ENCODE peak calls at places on chromosomes 13 and 19, in nine cellular contexts. One of them, this sample, is unnamed.

GRCh38 chr19:38514812-38515633 is 81.5 kb downstream of the RYR1 start:
- DNase-seq in CD4-positive, alpha-beta T cell: peak; percentile 62
- DNase-seq in left ventricle myocardium inferior: peak; percentile 42
- DNase-seq in CD8-positive, alpha-beta memory T cell: peak; percentile 69
- DNase-seq in heart left ventricle: peak; percentile 58
- DNase-seq in astrocyte of the spinal cord: peak; percentile 49
- DNase-seq in left cardiac atrium: peak; percentile 70
- DNase-seq in NCI-H510A treated with DMSO at 0.1 percent for 48 hours: peak; percentile 54
- DNase-seq in occipital lobe: peak; percentile 34
- DNase-seq in this sample: no peak

GRCh38 chr13:98199480-98199879 is 22.4 kb upstream of the RNF113B start:
- DNase-seq in CD4-positive, alpha-beta T cell: no peak
- DNase-seq in left ventricle myocardium inferior: no peak
- DNase-seq in CD8-positive, alpha-beta memory T cell: no peak
- DNase-seq in heart left ventricle: no peak
- DNase-seq in astrocyte of the spinal cord: no peak
- DNase-seq in left cardiac atrium: no peak
- DNase-seq in NCI-H510A treated with DMSO at 0.1 percent for 48 hours: peak; percentile 43
- DNase-seq in occipital lobe: no peak
- DNase-seq in this sample: no peak

GRCh38 chr13:80361883-80362327 is 21.0 kb upstream of the SPRY2 start:
- DNase-seq in CD4-positive, alpha-beta T cell: no peak
- DNase-seq in left ventricle myocardium inferior: no peak
- DNase-seq in CD8-positive, alpha-beta memory T cell: no peak
- DNase-seq in heart left ventricle: no peak
- DNase-seq in astrocyte of the spinal cord: no peak
- DNase-seq in left cardiac atrium: no peak
- DNase-seq in NCI-H510A treated with DMSO at 0.1 percent for 48 hours: peak; percentile 14
- DNase-seq in occipital lobe: no peak
- DNase-seq in this sample: no peak

GRCh38 chr13:113980489-113981064 is 6.7 kb upstream of the C13orf46 start:
- DNase-seq in CD4-positive, alpha-beta T cell: no peak
- DNase-seq in left ventricle myocardium inferior: peak; percentile 2
- DNase-seq in CD8-positive, alpha-beta memory T cell: no peak
- DNase-seq in heart left ventricle: peak; percentile 22
- DNase-seq in astrocyte of the spinal cord: no peak
- DNase-seq in left cardiac atrium: peak; percentile 17
- DNase-seq in NCI-H510A treated with DMSO at 0.1 percent for 48 hours: no peak
- DNase-seq in occipital lobe: no peak
- DNase-seq in this sample: no peak

GRCh38 chr13:104008571-104009435 is 942.6 kb upstream of the SLC10A2 start:
- DNase-seq in CD4-positive, alpha-beta T cell: no peak
- DNase-seq in left ventricle myocardium inferior: no peak
- DNase-seq in CD8-positive, alpha-beta memory T cell: no peak
- DNase-seq in heart left ventricle: no peak
- DNase-seq in astrocyte of the spinal cord: peak; percentile 85
- DNase-seq in left cardiac atrium: no peak
- DNase-seq in NCI-H510A treated with DMSO at 0.1 percent for 48 hours: no peak
- DNase-seq in occipital lobe: no peak
- DNase-seq in this sample: no peak

GRCh38 chr19:38562096-38562495 is 55.7 kb downstream of the MAP4K1 start:
- DNase-seq in CD4-positive, alpha-beta T cell: no peak
- DNase-seq in left ventricle myocardium inferior: no peak
- DNase-seq in CD8-positive, alpha-beta memory T cell: no peak
- DNase-seq in heart left ventricle: no peak
- DNase-seq in astrocyte of the spinal cord: no peak
- DNase-seq in left cardiac atrium: no peak
- DNase-seq in NCI-H510A treated with DMSO at 0.1 percent for 48 hours: no peak
- DNase-seq in occipital lobe: no peak
- DNase-seq in this sample: no peak

GRCh38 chr19:49637865-49638350 is 2.0 kb downstream of the RRAS start:
- DNase-seq in CD4-positive, alpha-beta T cell: no peak
- DNase-seq in left ventricle myocardium inferior: peak; percentile 92
- DNase-seq in CD8-positive, alpha-beta memory T cell: no peak
- DNase-seq in heart left ventricle: peak; percentile 95
- DNase-seq in astrocyte of the spinal cord: peak; percentile 65
- DNase-seq in left cardiac atrium: peak; percentile 92
- DNase-seq in NCI-H510A treated with DMSO at 0.1 percent for 48 hours: peak; percentile 13
- DNase-seq in occipital lobe: no peak
- DNase-seq in this sample: peak; percentile 31

GRCh38 chr19:14512420-14512961 is 5.7 kb downstream of the DNAJB1 start:
- DNase-seq in CD4-positive, alpha-beta T cell: no peak
- DNase-seq in left ventricle myocardium inferior: no peak
- DNase-seq in CD8-positive, alpha-beta memory T cell: no peak
- DNase-seq in heart left ventricle: no peak
- DNase-seq in astrocyte of the spinal cord: no peak
- DNase-seq in left cardiac atrium: no peak
- DNase-seq in NCI-H510A treated with DMSO at 0.1 percent for 48 hours: no peak
- DNase-seq in occipital lobe: no peak
- DNase-seq in this sample: no peak

GRCh38 chr13:113387396-113387795 is 23.5 kb upstream of the GRTP1 start:
- DNase-seq in CD4-positive, alpha-beta T cell: no peak
- DNase-seq in left ventricle myocardium inferior: no peak
- DNase-seq in CD8-positive, alpha-beta memory T cell: no peak
- DNase-seq in heart left ventricle: no peak
- DNase-seq in astrocyte of the spinal cord: no peak
- DNase-seq in left cardiac atrium: no peak
- DNase-seq in NCI-H510A treated with DMSO at 0.1 percent for 48 hours: no peak
- DNase-seq in occipital lobe: no peak
- DNase-seq in this sample: no peak

GRCh38 chr19:7863971-7864718 is 10.0 kb downstream of the PRR36 start:
- DNase-seq in CD4-positive, alpha-beta T cell: no peak
- DNase-seq in left ventricle myocardium inferior: no peak
- DNase-seq in CD8-positive, alpha-beta memory T cell: no peak
- DNase-seq in heart left ventricle: no peak
- DNase-seq in astrocyte of the spinal cord: no peak
- DNase-seq in left cardiac atrium: no peak
- DNase-seq in NCI-H510A treated with DMSO at 0.1 percent for 48 hours: no peak
- DNase-seq in occipital lobe: no peak
- DNase-seq in this sample: no peak

GRCh38 chr19:5818594-5818993 is 13.7 kb downstream of the NRTN start:
- DNase-seq in CD4-positive, alpha-beta T cell: no peak
- DNase-seq in left ventricle myocardium inferior: no peak
- DNase-seq in CD8-positive, alpha-beta memory T cell: no peak
- DNase-seq in heart left ventricle: no peak
- DNase-seq in astrocyte of the spinal cord: no peak
- DNase-seq in left cardiac atrium: no peak
- DNase-seq in NCI-H510A treated with DMSO at 0.1 percent for 48 hours: no peak
- DNase-seq in occipital lobe: no peak
- DNase-seq in this sample: no peak

GRCh38 chr19:14337510-14337909 is 43.7 kb upstream of the ADGRE5 start:
- DNase-seq in CD4-positive, alpha-beta T cell: peak; percentile 45
- DNase-seq in left ventricle myocardium inferior: no peak
- DNase-seq in CD8-positive, alpha-beta memory T cell: peak; percentile 31
- DNase-seq in heart left ventricle: no peak
- DNase-seq in astrocyte of the spinal cord: no peak
- DNase-seq in left cardiac atrium: peak; percentile 29
- DNase-seq in NCI-H510A treated with DMSO at 0.1 percent for 48 hours: no peak
- DNase-seq in occipital lobe: no peak
- DNase-seq in this sample: no peak

GRCh38 chr13:81017525-81018152 is 676.7 kb upstream of the SPRY2 start:
- DNase-seq in CD4-positive, alpha-beta T cell: no peak
- DNase-seq in left ventricle myocardium inferior: no peak
- DNase-seq in CD8-positive, alpha-beta memory T cell: no peak
- DNase-seq in heart left ventricle: no peak
- DNase-seq in astrocyte of the spinal cord: peak; percentile 59
- DNase-seq in left cardiac atrium: no peak
- DNase-seq in NCI-H510A treated with DMSO at 0.1 percent for 48 hours: peak; percentile 76
- DNase-seq in occipital lobe: no peak
- DNase-seq in this sample: peak; percentile 2

GRCh38 chr13:67224148-67224846 is 5.8 kb downstream of the PCDH9 start:
- DNase-seq in CD4-positive, alpha-beta T cell: peak; percentile 42
- DNase-seq in left ventricle myocardium inferior: peak; percentile 73
- DNase-seq in CD8-positive, alpha-beta memory T cell: peak; percentile 53
- DNase-seq in heart left ventricle: peak; percentile 74
- DNase-seq in astrocyte of the spinal cord: peak; percentile 89
- DNase-seq in left cardiac atrium: peak; percentile 75
- DNase-seq in NCI-H510A treated with DMSO at 0.1 percent for 48 hours: peak; percentile 69
- DNase-seq in occipital lobe: peak; percentile 64
- DNase-seq in this sample: peak; percentile 37

GRCh38 chr13:39876258-39876657 is 220.8 kb downstream of the COG6 start:
- DNase-seq in CD4-positive, alpha-beta T cell: no peak
- DNase-seq in left ventricle myocardium inferior: no peak
- DNase-seq in CD8-positive, alpha-beta memory T cell: no peak
- DNase-seq in heart left ventricle: no peak
- DNase-seq in astrocyte of the spinal cord: peak; percentile 89
- DNase-seq in left cardiac atrium: no peak
- DNase-seq in NCI-H510A treated with DMSO at 0.1 percent for 48 hours: no peak
- DNase-seq in occipital lobe: no peak
- DNase-seq in this sample: peak; percentile 88

GRCh38 chr13:78700121-78700910 is 41.4 kb upstream of the OBI1 start:
- DNase-seq in CD4-positive, alpha-beta T cell: no peak
- DNase-seq in left ventricle myocardium inferior: no peak
- DNase-seq in CD8-positive, alpha-beta memory T cell: no peak
- DNase-seq in heart left ventricle: no peak
- DNase-seq in astrocyte of the spinal cord: peak; percentile 34
- DNase-seq in left cardiac atrium: no peak
- DNase-seq in NCI-H510A treated with DMSO at 0.1 percent for 48 hours: no peak
- DNase-seq in occipital lobe: no peak
- DNase-seq in this sample: no peak

GRCh38 chr13:27789495-27790303 is 2.6 kb upstream of the GSX1 start:
- DNase-seq in CD4-positive, alpha-beta T cell: no peak
- DNase-seq in left ventricle myocardium inferior: no peak
- DNase-seq in CD8-positive, alpha-beta memory T cell: peak; percentile 10
- DNase-seq in heart left ventricle: no peak
- DNase-seq in astrocyte of the spinal cord: no peak
- DNase-seq in left cardiac atrium: no peak
- DNase-seq in NCI-H510A treated with DMSO at 0.1 percent for 48 hours: no peak
- DNase-seq in occipital lobe: no peak
- DNase-seq in this sample: no peak

GRCh38 chr13:21696865-21697448 is 26.1 kb downstream of the FGF9 start:
- DNase-seq in CD4-positive, alpha-beta T cell: no peak
- DNase-seq in left ventricle myocardium inferior: no peak
- DNase-seq in CD8-positive, alpha-beta memory T cell: no peak
- DNase-seq in heart left ventricle: no peak
- DNase-seq in astrocyte of the spinal cord: no peak
- DNase-seq in left cardiac atrium: no peak
- DNase-seq in NCI-H510A treated with DMSO at 0.1 percent for 48 hours: no peak
- DNase-seq in occipital lobe: no peak
- DNase-seq in this sample: no peak

GRCh38 chr13:49113526-49114286 is 106.4 kb upstream of the MLNR start:
- DNase-seq in CD4-positive, alpha-beta T cell: no peak
- DNase-seq in left ventricle myocardium inferior: no peak
- DNase-seq in CD8-positive, alpha-beta memory T cell: no peak
- DNase-seq in heart left ventricle: no peak
- DNase-seq in astrocyte of the spinal cord: peak; percentile 72
- DNase-seq in left cardiac atrium: no peak
- DNase-seq in NCI-H510A treated with DMSO at 0.1 percent for 48 hours: no peak
- DNase-seq in occipital lobe: no peak
- DNase-seq in this sample: peak; percentile 21

GRCh38 chr13:60645552-60646138 is 248.6 kb downstream of the TDRD3 start:
- DNase-seq in CD4-positive, alpha-beta T cell: no peak
- DNase-seq in left ventricle myocardium inferior: no peak
- DNase-seq in CD8-positive, alpha-beta memory T cell: no peak
- DNase-seq in heart left ventricle: no peak
- DNase-seq in astrocyte of the spinal cord: no peak
- DNase-seq in left cardiac atrium: no peak
- DNase-seq in NCI-H510A treated with DMSO at 0.1 percent for 48 hours: no peak
- DNase-seq in occipital lobe: no peak
- DNase-seq in this sample: no peak

GRCh38 chr19:15788594-15789270 is 1.3 kb downstream of the OR10H5 start:
- DNase-seq in CD4-positive, alpha-beta T cell: no peak
- DNase-seq in left ventricle myocardium inferior: no peak
- DNase-seq in CD8-positive, alpha-beta memory T cell: no peak
- DNase-seq in heart left ventricle: no peak
- DNase-seq in astrocyte of the spinal cord: no peak
- DNase-seq in left cardiac atrium: no peak
- DNase-seq in NCI-H510A treated with DMSO at 0.1 percent for 48 hours: no peak
- DNase-seq in occipital lobe: no peak
- DNase-seq in this sample: no peak

GRCh38 chr13:96519380-96519779 is 429.5 kb downstream of the HS6ST3 start:
- DNase-seq in CD4-positive, alpha-beta T cell: no peak
- DNase-seq in left ventricle myocardium inferior: no peak
- DNase-seq in CD8-positive, alpha-beta memory T cell: no peak
- DNase-seq in heart left ventricle: no peak
- DNase-seq in astrocyte of the spinal cord: no peak
- DNase-seq in left cardiac atrium: no peak
- DNase-seq in NCI-H510A treated with DMSO at 0.1 percent for 48 hours: no peak
- DNase-seq in occipital lobe: no peak
- DNase-seq in this sample: no peak

GRCh38 chr19:51356159-51356801 is 9.9 kb downstream of the ETFB start:
- DNase-seq in CD4-positive, alpha-beta T cell: no peak
- DNase-seq in left ventricle myocardium inferior: no peak
- DNase-seq in CD8-positive, alpha-beta memory T cell: no peak
- DNase-seq in heart left ventricle: no peak
- DNase-seq in astrocyte of the spinal cord: no peak
- DNase-seq in left cardiac atrium: no peak
- DNase-seq in NCI-H510A treated with DMSO at 0.1 percent for 48 hours: no peak
- DNase-seq in occipital lobe: no peak
- DNase-seq in this sample: no peak

GRCh38 chr13:30224732-30225131 is 82.6 kb downstream of the KATNAL1 start:
- DNase-seq in CD4-positive, alpha-beta T cell: no peak
- DNase-seq in left ventricle myocardium inferior: no peak
- DNase-seq in CD8-positive, alpha-beta memory T cell: no peak
- DNase-seq in heart left ventricle: no peak
- DNase-seq in astrocyte of the spinal cord: no peak
- DNase-seq in left cardiac atrium: no peak
- DNase-seq in NCI-H510A treated with DMSO at 0.1 percent for 48 hours: no peak
- DNase-seq in occipital lobe: no peak
- DNase-seq in this sample: peak; percentile 2

GRCh38 chr19:2678043-2678671 is 24.3 kb downstream of the GNG7 start:
- DNase-seq in CD4-positive, alpha-beta T cell: no peak
- DNase-seq in left ventricle myocardium inferior: no peak
- DNase-seq in CD8-positive, alpha-beta memory T cell: no peak
- DNase-seq in heart left ventricle: no peak
- DNase-seq in astrocyte of the spinal cord: no peak
- DNase-seq in left cardiac atrium: no peak
- DNase-seq in NCI-H510A treated with DMSO at 0.1 percent for 48 hours: no peak
- DNase-seq in occipital lobe: no peak
- DNase-seq in this sample: no peak

GRCh38 chr13:23450340-23451046 is 17.0 kb upstream of the SACS start:
- DNase-seq in CD4-positive, alpha-beta T cell: no peak
- DNase-seq in left ventricle myocardium inferior: no peak
- DNase-seq in CD8-positive, alpha-beta memory T cell: no peak
- DNase-seq in heart left ventricle: no peak
- DNase-seq in astrocyte of the spinal cord: no peak
- DNase-seq in left cardiac atrium: no peak
- DNase-seq in NCI-H510A treated with DMSO at 0.1 percent for 48 hours: peak; percentile 72
- DNase-seq in occipital lobe: no peak
- DNase-seq in this sample: no peak

GRCh38 chr13:77001540-77001939 is 9.7 kb downstream of the CLN5 start:
- DNase-seq in CD4-positive, alpha-beta T cell: no peak
- DNase-seq in left ventricle myocardium inferior: no peak
- DNase-seq in CD8-positive, alpha-beta memory T cell: no peak
- DNase-seq in heart left ventricle: no peak
- DNase-seq in astrocyte of the spinal cord: no peak
- DNase-seq in left cardiac atrium: no peak
- DNase-seq in NCI-H510A treated with DMSO at 0.1 percent for 48 hours: no peak
- DNase-seq in occipital lobe: no peak
- DNase-seq in this sample: no peak